ENCODE peak calls at places on chromosomes 5 and 9, in eight cellular contexts. T is NCI-H1417; X is fibroblast of the conjunctiva; B is iris pigment epithelial cell; V is GM23248; F is HuH-7; J is neural crest cell; Y is naive thymus-derived CD8-positive, alpha-beta T cell. S is an unnamed sample.

GRCh38 chr5:40904205-40904993 is 4.9 kb upstream of the C7 start:
- DNase-seq in F (peak), T (peak), Y (peak), V (peak), J (peak), X (peak), B (peak), S (peak)

GRCh38 chr9:131674425-131675421 is 65.2 kb downstream of the RAPGEF1 start:
- DNase-seq in F (no peak), B (no peak), Y (no peak), T (no peak), V (no peak), J (no peak), X (no peak), S (no peak)

GRCh38 chr5:41270423-41271251 is 57.3 kb upstream of the C6 start:
- DNase-seq in F (peak), J (peak), B (peak), V (peak), X (peak), T (no peak), Y (no peak), S (peak)

GRCh38 chr5:110815916-110816605 is 77.3 kb downstream of the SLC25A46 start:
- DNase-seq in T (no peak), F (no peak), J (no peak), X (no peak), B (peak), V (no peak), Y (no peak), S (peak)

GRCh38 chr9:72232778-72233177 is 83.5 kb downstream of the GDA start:
- DNase-seq in X (no peak), V (no peak), F (no peak), Y (no peak), T (no peak), J (no peak), B (no peak), S (no peak)

GRCh38 chr9:79651251-79651795 is 79.6 kb downstream of the TLE4 start:
- DNase-seq in B (peak), T (peak), J (no peak), Y (no peak), F (no peak), V (no peak), X (no peak), S (peak)

GRCh38 chr9:87324613-87325194 is 173.0 kb upstream of the DAPK1 start:
- DNase-seq in V (peak), B (peak), Y (no peak), T (peak), X (peak), F (peak), J (no peak), S (peak)

GRCh38 chr9:125784286-125785049 is 37.3 kb downstream of the PBX3 start:
- DNase-seq in Y (no peak), B (peak), T (no peak), V (peak), J (no peak), X (no peak), F (no peak), S (peak)

GRCh38 chr5:170498811-170499210 is 5.0 kb upstream of the KCNIP1 start:
- DNase-seq in X (no peak), V (no peak), Y (no peak), F (no peak), T (no peak), B (no peak), J (no peak), S (no peak)

GRCh38 chr5:91754990-91755389 is 371.9 kb upstream of the ARRDC3 start:
- DNase-seq in Y (no peak), J (no peak), V (no peak), F (no peak), T (no peak), X (no peak), B (no peak), S (no peak)

GRCh38 chr5:110879675-110880074 is 140.9 kb downstream of the SLC25A46 start:
- DNase-seq in B (no peak), F (no peak), X (no peak), V (no peak), T (no peak), Y (no peak), J (no peak), S (no peak)

GRCh38 chr5:136133416-136134383 is 1.1 kb downstream of the SMAD5 start:
- DNase-seq in F (no peak), X (peak), V (peak), B (peak), T (peak), J (peak), Y (no peak), S (peak)

GRCh38 chr5:136432705-136433104 is 67.4 kb upstream of the TRPC7 start:
- DNase-seq in F (no peak), T (no peak), Y (no peak), B (no peak), X (no peak), V (no peak), J (no peak), S (no peak)

GRCh38 chr9:95025213-95026170 is 292.0 kb downstream of the FANCC start:
- DNase-seq in Y (no peak), J (no peak), V (peak), T (peak), X (peak), B (peak), F (peak), S (peak)

GRCh38 chr9:126652140-126652558 is 38.4 kb downstream of the LMX1B start:
- DNase-seq in B (no peak), V (no peak), T (no peak), F (no peak), Y (no peak), J (no peak), X (no peak), S (no peak)

GRCh38 chr9:85200726-85201402 is 531.3 kb downstream of the NTRK2 start:
- DNase-seq in V (peak), J (no peak), Y (no peak), X (peak), B (peak), F (no peak), T (no peak), S (peak)

GRCh38 chr9:137801023-137801319 is 76.6 kb upstream of the CACNA1B start:
- DNase-seq in T (no peak), Y (no peak), F (no peak), X (no peak), B (no peak), J (no peak), V (no peak), S (no peak)

GRCh38 chr5:177131711-177132503 is 1.7 kb upstream of the NSD1 start:
- DNase-seq in J (no peak), V (no peak), Y (no peak), B (no peak), X (no peak), F (no peak), T (no peak), S (peak)

GRCh38 chr5:1783214-1783551 is 16.5 kb downstream of the MRPL36 start:
- DNase-seq in B (no peak), J (no peak), T (no peak), Y (peak), F (no peak), V (no peak), X (no peak), S (peak)

GRCh38 chr5:77546-77945 is 14.4 kb upstream of the PLEKHG4B start:
- DNase-seq in J (no peak), Y (no peak), F (no peak), V (no peak), X (no peak), B (no peak), T (no peak), S (no peak)